ENCODE peak calls at places on chromosomes 13 and 19, in seven cellular contexts. U, K, C, E, N, I and Q are unnamed samples.

GRCh38 chr13:60227168-60227567 is 63.4 kb upstream of the DIAPH3 start:
- DNase-seq in I (no peak), E (no peak), C (no peak), K (peak; percentile 2), N (no peak), U (no peak), Q (peak; percentile 10)

GRCh38 chr19:1855828-1856255 is 7.5 kb downstream of the KLF16 start:
- DNase-seq in I (peak; percentile 57), U (peak; percentile 62), C (no peak), E (no peak), N (no peak), K (peak; percentile 37), Q (no peak)

GRCh38 chr19:41604831-41605230 is 22.0 kb downstream of the CEACAM4 start:
- DNase-seq in N (no peak), K (no peak), C (no peak), I (no peak), E (no peak), U (no peak), Q (no peak)

GRCh38 chr19:5340637-5341447 is at the start of gene PTPRS:
- DNase-seq in U (peak; percentile 81), C (peak; percentile 37), N (peak; percentile 24), I (peak; percentile 71), E (peak; percentile 77), K (peak; percentile 60), Q (no peak)

GRCh38 chr13:111388851-111389500 is 68.5 kb downstream of the TEX29 start:
- DNase-seq in C (no peak), K (no peak), U (peak; percentile 30), E (no peak), N (no peak), I (no peak), Q (no peak)

GRCh38 chr13:67230774-67231480 is 791 bp upstream of the PCDH9 start:
- DNase-seq in U (peak; percentile 34), E (peak; percentile 9), K (peak; percentile 73), I (peak; percentile 75), N (peak; percentile 23), C (no peak), Q (peak; percentile 44)

GRCh38 chr19:17871878-17872250 is at the start of gene SLC5A5:
- DNase-seq in E (no peak), C (no peak), I (no peak), K (no peak), N (no peak), U (peak; percentile 30), Q (no peak)

GRCh38 chr13:50529154-50529882 is 314.2 kb downstream of the DLEU7 start:
- DNase-seq in K (peak; percentile 95), C (no peak), U (no peak), I (peak; percentile 93), N (peak; percentile 72), E (no peak), Q (peak; percentile 25)

GRCh38 chr13:23921451-23921888 is 24.2 kb upstream of the C1QTNF9B start:
- DNase-seq in E (no peak), I (peak; percentile 62), K (peak; percentile 73), N (peak; percentile 6), C (no peak), U (no peak), Q (peak; percentile 71)

GRCh38 chr13:45607931-45608330 is 7.6 kb downstream of the ERICH6B start:
- DNase-seq in N (no peak), C (no peak), I (no peak), E (no peak), U (no peak), K (peak; percentile 10), Q (no peak)

GRCh38 chr19:18281082-18282020 is at the start of gene JUND:
- DNase-seq in U (peak; percentile 98), N (peak; percentile 94), C (peak; percentile 95), K (peak; percentile 97), E (peak; percentile 93), I (peak; percentile 95), Q (peak; percentile 95)

GRCh38 chr13:30835442-30835841 is 70.6 kb upstream of the MEDAG start:
- DNase-seq in E (no peak), K (peak; percentile 50), I (no peak), C (no peak), N (peak; percentile 61), U (no peak), Q (no peak)

GRCh38 chr13:100594731-100595130 is 6.1 kb upstream of the GGACT start:
- DNase-seq in K (no peak), C (no peak), N (no peak), E (no peak), U (no peak), I (no peak), Q (no peak)